ENCODE peak calls at places on chromosomes 16 and 17, in ten cellular contexts. N, J, Q, W, G, C, S, H, K and A are unnamed samples.
A peak's percentile ranks its signal among the peaks of the same experiment; 100 is the strongest.

GRCh38 chr16:58421529-58421928 is 29.3 kb downstream of the GINS3 start:
- DNase-seq in N (peak; percentile 37), J (no peak), Q (peak; percentile 67), W (no peak), G (no peak), C (peak; percentile 14), S (no peak), H (no peak), K (no peak), A (no peak)

GRCh38 chr17:45895304-45895968 is 1.1 kb downstream of the MAPT start:
- DNase-seq in N (no peak), J (no peak), Q (no peak), W (no peak), G (peak; percentile 62), C (no peak), S (no peak), H (peak; percentile 69), K (no peak), A (no peak)

GRCh38 chr16:4936991-4937781 is at the start of gene PPL:
- DNase-seq in N (no peak), J (peak; percentile 61), Q (peak; percentile 82), W (peak; percentile 37), G (peak; percentile 95), C (peak; percentile 88), S (peak; percentile 93), H (peak; percentile 98), K (peak; percentile 96), A (peak; percentile 97)

GRCh38 chr17:1344521-1344920 is 55.5 kb downstream of the YWHAE start:
- DNase-seq in N (no peak), J (no peak), Q (no peak), W (no peak), G (no peak), C (no peak), S (no peak), H (no peak), K (no peak), A (no peak)

GRCh38 chr17:6677158-6677831 is 25.7 kb downstream of the C17orf100 start:
- DNase-seq in N (peak; percentile 3), J (no peak), Q (no peak), W (no peak), G (no peak), C (no peak), S (peak; percentile 27), H (no peak), K (no peak), A (peak; percentile 29)

GRCh38 chr16:1781758-1782407 is 488 bp downstream of the SPSB3 start:
- DNase-seq in N (peak; percentile 6), J (no peak), Q (peak; percentile 45), W (no peak), G (no peak), C (peak; percentile 49), S (no peak), H (peak; percentile 56), K (peak; percentile 49), A (no peak)

GRCh38 chr17:12618557-12618956 is 47.1 kb upstream of the MYOCD start:
- DNase-seq in N (peak; percentile 96), J (no peak), Q (no peak), W (no peak), G (no peak), C (no peak), S (no peak), H (no peak), K (no peak), A (no peak)

GRCh38 chr17:74512624-74513084 is 18.6 kb downstream of the CD300LB start:
- DNase-seq in N (no peak), J (no peak), Q (no peak), W (no peak), G (peak; percentile 37), C (peak; percentile 39), S (no peak), H (no peak), K (peak; percentile 51), A (peak; percentile 25)

GRCh38 chr17:19645608-19646250 is 2.8 kb upstream of the ALDH3A2 start:
- DNase-seq in N (no peak), J (no peak), Q (peak; percentile 35), W (peak; percentile 39), G (no peak), C (peak; percentile 63), S (peak; percentile 29), H (peak; percentile 87), K (no peak), A (no peak)

GRCh38 chr17:78433780-78434335 is 55.4 kb downstream of the PGS1 start:
- DNase-seq in N (no peak), J (no peak), Q (no peak), W (no peak), G (no peak), C (no peak), S (no peak), H (no peak), K (no peak), A (no peak)

GRCh38 chr17:77693301-77693700 is 265.2 kb upstream of the TNRC6C start:
- DNase-seq in N (no peak), J (no peak), Q (no peak), W (no peak), G (no peak), C (no peak), S (no peak), H (no peak), K (no peak), A (no peak)

GRCh38 chr17:19672009-19672837 is 23.7 kb downstream of the ALDH3A2 start:
- DNase-seq in N (peak; percentile 8), J (no peak), Q (peak; percentile 62), W (peak; percentile 51), G (no peak), C (peak; percentile 95), S (peak; percentile 94), H (peak; percentile 1), K (peak; percentile 65), A (peak; percentile 62)

GRCh38 chr17:76278952-76279741 is 14.0 kb downstream of the UBALD2 start:
- DNase-seq in N (peak; percentile 62), J (peak; percentile 85), Q (peak; percentile 91), W (peak; percentile 93), G (peak; percentile 86), C (peak; percentile 93), S (peak; percentile 74), H (peak; percentile 98), K (peak; percentile 92), A (peak; percentile 95)

GRCh38 chr16:1326946-1327618 is 6.4 kb upstream of the BAIAP3 start:
- DNase-seq in N (no peak), J (no peak), Q (no peak), W (no peak), G (no peak), C (no peak), S (no peak), H (no peak), K (no peak), A (no peak)

GRCh38 chr17:11671151-11671550 is 72.9 kb downstream of the DNAH9 start:
- DNase-seq in N (no peak), J (no peak), Q (no peak), W (no peak), G (no peak), C (no peak), S (no peak), H (no peak), K (no peak), A (no peak)

DNA sequence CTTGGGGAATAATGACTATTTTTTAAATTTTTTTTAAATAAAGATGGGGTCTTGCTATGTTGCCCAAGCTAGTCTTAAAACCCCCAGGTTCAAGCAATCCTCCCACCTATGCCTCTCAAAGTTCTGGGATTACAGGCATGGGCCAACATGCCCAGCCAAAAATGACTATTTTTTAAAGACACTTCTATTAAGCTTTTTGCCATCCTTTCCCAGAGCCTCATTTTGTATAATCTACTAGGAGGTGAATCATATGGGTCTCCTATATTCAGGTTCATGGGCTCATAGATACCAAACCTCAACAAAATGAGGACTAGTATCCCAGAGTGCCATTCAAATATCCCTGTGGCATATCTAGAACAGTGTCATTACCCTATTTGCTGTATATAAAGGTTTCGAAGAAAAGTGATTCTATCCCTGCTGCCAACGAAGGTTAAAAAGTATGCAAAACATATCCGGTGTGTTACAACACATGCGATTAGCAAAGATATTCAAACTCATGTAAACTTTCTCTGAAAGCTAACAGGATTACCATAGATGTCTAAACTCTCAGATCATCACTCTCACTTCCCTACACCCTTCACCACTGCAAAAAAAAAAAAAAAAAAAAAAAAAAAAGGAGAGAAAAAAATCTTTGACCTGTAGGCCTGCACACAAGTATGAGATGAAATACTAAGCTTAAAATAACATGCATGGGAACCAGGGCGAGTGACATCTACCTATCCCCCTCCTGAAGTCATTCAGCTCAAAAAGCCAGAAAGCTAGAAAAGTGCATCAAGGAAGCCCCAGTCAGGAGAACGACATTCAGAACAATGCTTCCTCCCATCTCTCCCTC is 23.5 kb downstream of the XPO6 start:
- DNase-seq in N (peak; percentile 89), J (no peak), Q (no peak), W (no peak), G (no peak), C (no peak), S (no peak), H (no peak), K (no peak), A (no peak)
- TF ChIP-seq POLR2A in N (no peak), J (no peak), Q (no peak), W (no peak), G (no peak), C (no peak), S (no peak), H (no peak), K (no peak), A (no peak)

GRCh38 chr16:87708181-87708580 is 57.6 kb downstream of the KLHDC4 start:
- DNase-seq in N (no peak), J (no peak), Q (no peak), W (no peak), G (no peak), C (no peak), S (no peak), H (no peak), K (no peak), A (no peak)
- H3K36me3 ChIP-seq in N (peaks cover 22% of the 10 kb centered on the region), J (no peaks in the 10 kb centered on the region), Q (peaks cover 37% of the 10 kb centered on the region), W (peaks cover 79% of the 10 kb centered on the region), G (no peaks in the 10 kb centered on the region), C (peaks cover 24% of the 10 kb centered on the region), S (peaks cover 43% of the 10 kb centered on the region), H (peaks cover 26% of the 10 kb centered on the region), K (no peaks in the 10 kb centered on the region), A (peaks cover 71% of the 10 kb centered on the region)

DNA sequence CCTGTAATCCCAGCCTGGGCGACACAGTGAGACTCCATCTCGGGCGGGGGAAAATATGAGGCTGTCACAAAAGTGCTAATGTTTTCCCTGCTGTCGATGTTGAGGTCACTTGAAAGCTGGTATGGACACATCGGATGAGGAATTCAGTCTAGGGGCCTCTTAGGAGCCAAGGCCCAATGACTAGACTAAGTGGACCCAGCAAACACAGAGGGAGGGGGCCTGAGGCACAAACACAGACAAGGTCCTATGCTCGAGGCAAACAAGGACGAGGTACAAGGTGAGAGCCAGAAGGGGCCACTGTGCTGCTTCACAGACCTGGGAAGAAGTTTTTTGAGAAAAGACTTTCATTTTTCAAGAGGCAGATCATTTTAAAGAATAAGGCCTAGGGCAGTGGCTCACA is 15.2 kb downstream of the TRAP1 start:
- DNase-seq in N (no peak), J (no peak), Q (no peak), W (no peak), G (no peak), C (no peak), S (peak; percentile 53), H (no peak), K (no peak), A (no peak)
- TF ChIP-seq POLR2A in N (no peak), J (no peak), Q (no peak), W (no peak), G (no peak), C (no peak), S (no peak), H (no peak), K (no peak), A (no peak)

DNA sequence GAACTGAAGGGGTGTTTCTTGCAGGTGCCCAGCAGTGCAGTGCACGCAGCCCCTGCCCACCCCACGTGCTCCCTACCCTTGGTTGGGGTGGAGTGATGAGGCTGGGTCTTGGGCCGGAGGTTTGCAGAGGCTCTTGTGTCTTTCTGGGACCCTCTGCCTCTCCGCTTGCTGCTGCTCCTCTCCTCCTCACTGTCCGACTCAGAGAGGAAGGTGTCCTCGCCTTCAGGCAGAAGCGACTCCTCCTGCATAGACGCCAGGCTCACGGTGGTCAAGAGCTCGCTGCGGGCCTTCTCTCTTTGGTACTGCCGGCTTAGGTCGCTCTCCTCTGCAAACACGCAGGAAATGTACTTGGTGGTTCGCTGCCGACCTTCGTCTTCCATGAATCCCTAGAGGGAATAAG is 42.9 kb downstream of the GTF3C1 start:
- DNase-seq in N (no peak), J (no peak), Q (no peak), W (no peak), G (no peak), C (no peak), S (no peak), H (no peak), K (no peak), A (no peak)
- H3K36me3 ChIP-seq in N (peaks cover 79% of the 10 kb centered on the region), J (no peaks in the 10 kb centered on the region), Q (peaks cover 99% of the 10 kb centered on the region), W (peaks cover 100% of the 10 kb centered on the region), G (peaks cover 17% of the 10 kb centered on the region), C (peaks cover 97% of the 10 kb centered on the region), S (peaks cover 92% of the 10 kb centered on the region), H (peaks cover 71% of the 10 kb centered on the region), K (peaks cover 6% of the 10 kb centered on the region), A (peaks cover 100% of the 10 kb centered on the region)